ENCODE peak calls at places on chromosomes 4 and X, in four cellular contexts. One of them, this sample, is unnamed.

GRCh38 chrX:142204522-142205433 is at the start of gene MAGEC2:
- DNase-seq in K562: peak
- DNase-seq in H1: no peak
- DNase-seq in GM12878: no peak
- DNase-seq in this sample: no peak

GRCh38 chr4:110087116-110087708 is 111.2 kb downstream of the ELOVL6 start:
- DNase-seq in H1: no peak
- DNase-seq in GM12878: no peak
- DNase-seq in K562: no peak
- DNase-seq in this sample: peak

GRCh38 chr4:124804584-124804983 is 92.1 kb upstream of the ANKRD50 start:
- DNase-seq in GM12878: no peak
- DNase-seq in H1: no peak
- DNase-seq in K562: no peak
- DNase-seq in this sample: no peak

GRCh38 chr4:2806392-2807355 is 13.8 kb downstream of the SH3BP2 start:
- DNase-seq in GM12878: no peak
- DNase-seq in H1: no peak
- DNase-seq in K562: no peak
- DNase-seq in this sample: no peak

GRCh38 chrX:50161143-50161542 is 39.7 kb downstream of the AKAP4 start:
- DNase-seq in K562: no peak
- DNase-seq in H1: no peak
- DNase-seq in GM12878: no peak
- DNase-seq in this sample: no peak

GRCh38 chrX:79095441-79096338 is 48.8 kb upstream of the GPR174 start:
- DNase-seq in H1: no peak
- DNase-seq in GM12878: no peak
- DNase-seq in K562: no peak
- DNase-seq in this sample: no peak

GRCh38 chrX:119501511-119502148 is 33.4 kb downstream of the SLC25A5 start:
- DNase-seq in K562: no peak
- DNase-seq in GM12878: no peak
- DNase-seq in H1: no peak
- DNase-seq in this sample: no peak

GRCh38 chr4:117491531-117491930 is 406.2 kb upstream of the TRAM1L1 start:
- DNase-seq in GM12878: no peak
- DNase-seq in K562: no peak
- DNase-seq in H1: no peak
- DNase-seq in this sample: no peak

GRCh38 chr4:118683513-118683912 is 1.7 kb upstream of the METTL14 start:
- DNase-seq in K562: no peak
- DNase-seq in GM12878: no peak
- DNase-seq in H1: no peak
- DNase-seq in this sample: no peak

GRCh38 chr4:13933163-13933562 is 305.6 kb upstream of the BOD1L1 start:
- DNase-seq in K562: no peak
- DNase-seq in GM12878: no peak
- DNase-seq in H1: no peak
- DNase-seq in this sample: no peak

GRCh38 chr4:138241281-138242075 is 671 bp downstream of the SLC7A11 start:
- DNase-seq in H1: no peak
- DNase-seq in GM12878: no peak
- DNase-seq in K562: peak
- DNase-seq in this sample: no peak

GRCh38 chr4:38266616-38267015 is 306.4 kb downstream of the PTTG2 start:
- DNase-seq in K562: no peak
- DNase-seq in GM12878: no peak
- DNase-seq in H1: no peak
- DNase-seq in this sample: peak

GRCh38 chr4:156977435-156978160 is 6.0 kb upstream of the PDGFC start:
- DNase-seq in GM12878: no peak
- DNase-seq in K562: no peak
- DNase-seq in H1: no peak
- DNase-seq in this sample: no peak

GRCh38 chr4:680931-681645 is 6.7 kb downstream of the MYL5 start:
- DNase-seq in H1: no peak
- DNase-seq in K562: peak
- DNase-seq in GM12878: no peak
- DNase-seq in this sample: no peak

GRCh38 chrX:9644335-9644734 is 121.3 kb downstream of the GPR143 start:
- DNase-seq in K562: no peak
- DNase-seq in GM12878: peak
- DNase-seq in H1: no peak
- DNase-seq in this sample: no peak

GRCh38 chr4:136687118-136687517 is 845.2 kb downstream of the PCDH18 start:
- DNase-seq in GM12878: no peak
- DNase-seq in K562: no peak
- DNase-seq in H1: no peak
- DNase-seq in this sample: no peak

GRCh38 chrX:139200793-139201192 is 329.7 kb upstream of the F9 start:
- DNase-seq in H1: no peak
- DNase-seq in K562: no peak
- DNase-seq in GM12878: no peak
- DNase-seq in this sample: no peak

GRCh38 chr4:9931196-9931595 is 90.1 kb downstream of the SLC2A9 start:
- DNase-seq in H1: no peak
- DNase-seq in GM12878: no peak
- DNase-seq in K562: no peak
- DNase-seq in this sample: no peak

GRCh38 chr4:159505275-159505975 is 402.5 kb downstream of the RAPGEF2 start:
- DNase-seq in H1: no peak
- DNase-seq in K562: no peak
- DNase-seq in GM12878: no peak
- DNase-seq in this sample: no peak

GRCh38 chr4:138053601-138054322 is 188.4 kb downstream of the SLC7A11 start:
- DNase-seq in H1: no peak
- DNase-seq in GM12878: no peak
- DNase-seq in K562: no peak
- DNase-seq in this sample: peak

GRCh38 chrX:105282077-105282476 is 61.6 kb upstream of the TEX13A start:
- DNase-seq in GM12878: no peak
- DNase-seq in H1: no peak
- DNase-seq in K562: no peak
- DNase-seq in this sample: no peak

GRCh38 chr4:48079972-48080391 is 54.1 kb downstream of the TXK start:
- DNase-seq in GM12878: no peak
- DNase-seq in H1: no peak
- DNase-seq in K562: no peak
- DNase-seq in this sample: no peak

GRCh38 chrX:67104982-67105757 is 438.7 kb upstream of the AR start:
- DNase-seq in H1: no peak
- DNase-seq in GM12878: no peak
- DNase-seq in K562: no peak
- DNase-seq in this sample: no peak

GRCh38 chr4:8472689-8473197 is 32.2 kb downstream of the TRMT44 start:
- DNase-seq in K562: no peak
- DNase-seq in GM12878: no peak
- DNase-seq in H1: no peak
- DNase-seq in this sample: no peak

GRCh38 chr4:75598390-75598789 is 31.9 kb downstream of the CDKL2 start:
- DNase-seq in H1: no peak
- DNase-seq in GM12878: no peak
- DNase-seq in K562: no peak
- DNase-seq in this sample: no peak

GRCh38 chr4:54233128-54233696 is 4.1 kb downstream of the PDGFRA start:
- DNase-seq in H1: no peak
- DNase-seq in K562: peak
- DNase-seq in GM12878: no peak
- DNase-seq in this sample: peak

GRCh38 chr4:144644368-144645101 is 1.4 kb upstream of the HHIP start:
- DNase-seq in GM12878: no peak
- DNase-seq in K562: no peak
- DNase-seq in H1: no peak
- DNase-seq in this sample: no peak

GRCh38 chr4:158410272-158410671 is 111.4 kb upstream of the RXFP1 start:
- DNase-seq in GM12878: no peak
- DNase-seq in H1: no peak
- DNase-seq in K562: no peak
- DNase-seq in this sample: peak

GRCh38 chrX:102847362-102847761 is 89.7 kb upstream of the RAB40AL start:
- DNase-seq in H1: no peak
- DNase-seq in K562: no peak
- DNase-seq in GM12878: no peak
- DNase-seq in this sample: no peak

GRCh38 chrX:41445171-41445570 is 2.0 kb upstream of the NYX start:
- DNase-seq in H1: no peak
- DNase-seq in GM12878: no peak
- DNase-seq in K562: no peak
- DNase-seq in this sample: no peak

GRCh38 chrX:11577603-11578002 is 88.1 kb downstream of the ARHGAP6 start:
- DNase-seq in K562: no peak
- DNase-seq in H1: no peak
- DNase-seq in GM12878: no peak
- DNase-seq in this sample: no peak

GRCh38 chr4:37130465-37130864 is 114.1 kb upstream of the NWD2 start:
- DNase-seq in H1: no peak
- DNase-seq in GM12878: no peak
- DNase-seq in K562: no peak
- DNase-seq in this sample: no peak

GRCh38 chr4:37748546-37748945 is 62.4 kb upstream of the RELL1 start:
- DNase-seq in K562: no peak
- DNase-seq in GM12878: no peak
- DNase-seq in H1: no peak
- DNase-seq in this sample: no peak

GRCh38 chr4:108901271-108901670 is 138.4 kb upstream of the ETNPPL start:
- DNase-seq in K562: no peak
- DNase-seq in H1: no peak
- DNase-seq in GM12878: no peak
- DNase-seq in this sample: no peak

GRCh38 chr4:67558493-67558892 is at the start of gene STAP1:
- DNase-seq in GM12878: no peak
- DNase-seq in H1: no peak
- DNase-seq in K562: no peak
- DNase-seq in this sample: no peak

GRCh38 chrX:52034211-52034610 is 34.8 kb downstream of the MAGED4B start:
- DNase-seq in K562: no peak
- DNase-seq in GM12878: no peak
- DNase-seq in H1: no peak
- DNase-seq in this sample: no peak

GRCh38 chr4:8303485-8304281 is 34.1 kb downstream of the HTRA3 start:
- DNase-seq in H1: no peak
- DNase-seq in GM12878: no peak
- DNase-seq in K562: peak
- DNase-seq in this sample: peak

GRCh38 chr4:126697748-126698147 is 935.0 kb upstream of the INTU start:
- DNase-seq in H1: no peak
- DNase-seq in K562: no peak
- DNase-seq in GM12878: no peak
- DNase-seq in this sample: no peak

GRCh38 chrX:131901581-131901980 is 121.5 kb upstream of the STK26 start:
- DNase-seq in H1: no peak
- DNase-seq in GM12878: no peak
- DNase-seq in K562: no peak
- DNase-seq in this sample: no peak

DNA sequence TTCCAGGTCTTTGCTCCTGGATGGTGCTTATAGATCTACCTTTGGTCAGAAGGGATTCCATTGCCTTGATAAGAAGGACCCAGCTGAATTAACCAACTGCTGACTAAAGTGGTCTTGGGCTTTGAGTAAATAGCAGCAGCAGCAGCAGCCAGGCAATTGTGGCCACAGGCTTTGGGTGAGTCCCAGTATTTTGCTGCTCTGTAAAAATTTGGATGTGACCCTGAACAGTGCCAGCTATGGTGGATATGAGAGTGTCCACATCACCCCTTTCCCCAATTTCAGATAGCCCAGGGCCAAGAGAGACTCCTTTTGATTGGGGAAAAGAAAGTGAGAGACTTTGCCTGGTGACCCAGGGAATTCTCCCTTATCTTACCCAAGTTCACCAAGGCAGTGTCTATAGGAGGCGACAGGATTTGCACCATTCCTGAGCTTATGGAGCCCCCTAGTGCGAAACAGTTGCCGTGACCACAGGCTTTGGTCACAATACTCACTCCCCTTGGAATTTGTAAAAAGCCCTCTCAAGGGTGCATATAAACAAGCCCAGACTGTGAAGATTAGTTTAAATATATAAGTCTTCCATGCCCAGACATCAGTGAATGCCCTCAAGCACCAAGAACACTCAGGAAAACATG is 518.0 kb downstream of the TMA16 start:
- DNase-seq in K562: no peak
- DNase-seq in H1: peak
- DNase-seq in GM12878: no peak
- DNase-seq in this sample: peak
- TF ChIP-seq EGR1 in K562: no peak
- TF ChIP-seq EGR1 in H1: no peak
- TF ChIP-seq EGR1 in GM12878: no peak
- TF ChIP-seq EGR1 in this sample: no peak

DNA sequence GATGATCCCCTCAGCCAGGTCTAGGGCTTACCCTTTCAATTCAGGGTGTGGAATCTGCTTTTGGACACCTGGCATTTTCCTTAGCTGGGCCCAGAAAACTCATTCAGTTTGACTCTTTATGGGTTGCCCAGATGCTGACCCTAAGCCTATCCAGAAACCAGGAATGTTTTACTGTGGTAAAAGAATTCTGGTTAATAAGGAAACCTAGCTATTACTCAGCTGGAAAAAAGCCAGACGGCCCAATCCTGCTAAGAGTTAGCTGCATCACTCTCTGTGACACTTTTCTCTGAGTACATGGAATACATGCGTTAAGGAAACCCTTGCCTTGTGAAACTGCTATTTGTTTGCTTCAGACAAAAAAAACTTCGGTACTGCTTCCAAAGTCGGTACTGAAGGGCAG is 28.0 kb downstream of the ING2 start:
- DNase-seq in GM12878: no peak
- DNase-seq in K562: no peak
- DNase-seq in H1: no peak
- DNase-seq in this sample: no peak
- TF ChIP-seq EGR1 in GM12878: no peak
- TF ChIP-seq EGR1 in K562: no peak
- TF ChIP-seq EGR1 in H1: no peak
- TF ChIP-seq EGR1 in this sample: no peak

GRCh38 chrX:23509256-23509655 is 158.0 kb upstream of the PRDX4 start:
- DNase-seq in H1: no peak
- DNase-seq in K562: no peak
- DNase-seq in GM12878: no peak
- DNase-seq in this sample: no peak

GRCh38 chrX:23503835-23504539 is 163.3 kb upstream of the PRDX4 start:
- DNase-seq in K562: no peak
- DNase-seq in H1: no peak
- DNase-seq in GM12878: no peak
- DNase-seq in this sample: peak

GRCh38 chrX:23504540-23504884 is 162.8 kb upstream of the PRDX4 start:
- DNase-seq in GM12878: no peak
- DNase-seq in K562: no peak
- DNase-seq in H1: no peak
- DNase-seq in this sample: no peak

GRCh38 chrX:23504895-23505294 is 162.4 kb upstream of the PRDX4 start:
- DNase-seq in K562: no peak
- DNase-seq in GM12878: no peak
- DNase-seq in H1: no peak
- DNase-seq in this sample: no peak

GRCh38 chrX:23505531-23506303 is 161.6 kb upstream of the PRDX4 start:
- DNase-seq in H1: no peak
- DNase-seq in K562: no peak
- DNase-seq in GM12878: no peak
- DNase-seq in this sample: no peak
- TF ChIP-seq EGR1 in H1: no peak
- TF ChIP-seq EGR1 in K562: no peak
- TF ChIP-seq EGR1 in GM12878: no peak
- TF ChIP-seq EGR1 in this sample: no peak

GRCh38 chrX:53813663-53814440 is 127.3 kb upstream of the HUWE1 start:
- DNase-seq in H1: no peak
- DNase-seq in K562: no peak
- DNase-seq in GM12878: no peak
- DNase-seq in this sample: no peak
- TF ChIP-seq EGR1 in H1: no peak
- TF ChIP-seq EGR1 in K562: no peak
- TF ChIP-seq EGR1 in GM12878: no peak
- TF ChIP-seq EGR1 in this sample: no peak

This sample was measured in HCT116.